ENCODE peak calls at places on chromosome 13, in nine cellular contexts. K is AG10803; M is GM10248; H is SIG-M5; G is activated CD4-positive, alpha-beta T cell treated with anti-CD3 and anti-CD28 coated beads, Interleukin-2, amount 10 ng/mL, durations not matched to agents 7 days and 5 days; V is CD8-positive, alpha-beta memory T cell; N is GM19239; I is nephron progenitor cell; A is occipital lobe. Q is an unnamed sample.

GRCh38 chr13:64551755-64552154 is 2678.4 kb downstream of the PCDH9 start:
- DNase-seq in K (peak), M (no peak), H (no peak), G (no peak), V (no peak), N (no peak), I (no peak), A (no peak), Q (no peak)

GRCh38 chr13:82364525-82364924 is 1517.7 kb downstream of the SLITRK1 start:
- DNase-seq in K (no peak), M (no peak), H (no peak), G (no peak), V (no peak), N (no peak), I (no peak), A (no peak), Q (no peak)

GRCh38 chr13:98397861-98398260 is 179.0 kb downstream of the STK24 start:
- DNase-seq in K (no peak), M (no peak), H (no peak), G (no peak), V (no peak), N (no peak), I (no peak), A (no peak), Q (no peak)

GRCh38 chr13:39201075-39201630 is 162.9 kb downstream of the NHLRC3 start:
- DNase-seq in K (no peak), M (no peak), H (no peak), G (no peak), V (no peak), N (no peak), I (no peak), A (no peak), Q (no peak)

GRCh38 chr13:33033361-33033812 is 17.2 kb downstream of the KL start:
- DNase-seq in K (no peak), M (peak), H (no peak), G (peak), V (no peak), N (no peak), I (no peak), A (no peak), Q (no peak)

GRCh38 chr13:67369895-67370660 is 139.9 kb upstream of the PCDH9 start:
- DNase-seq in K (peak), M (no peak), H (no peak), G (no peak), V (no peak), N (no peak), I (no peak), A (no peak), Q (no peak)

GRCh38 chr13:42574011-42574410 is at the start of gene TNFSF11:
- DNase-seq in K (no peak), M (peak), H (no peak), G (no peak), V (no peak), N (no peak), I (peak), A (no peak), Q (no peak)

GRCh38 chr13:31929031-31929770 is 102.4 kb upstream of the FRY start:
- DNase-seq in K (peak), M (no peak), H (no peak), G (no peak), V (no peak), N (no peak), I (no peak), A (no peak), Q (no peak)

GRCh38 chr13:111219306-111219705 is 101.1 kb upstream of the TEX29 start:
- DNase-seq in K (peak), M (no peak), H (no peak), G (no peak), V (no peak), N (no peak), I (no peak), A (no peak), Q (no peak)

GRCh38 chr13:35797946-35798345 is 321.5 kb upstream of the MAB21L1 start:
- DNase-seq in K (peak), M (no peak), H (no peak), G (no peak), V (no peak), N (no peak), I (no peak), A (no peak), Q (no peak)

GRCh38 chr13:41311607-41312500 is 787 bp downstream of the NAA16 start:
- DNase-seq in K (peak), M (peak), H (no peak), G (peak), V (peak), N (no peak), I (peak), A (no peak), Q (peak)

Q was measured in OCI-LY7.